ENCODE peak calls at places on chromosomes 3 and 15, in eight cellular contexts. L, D, G, C, R, N, J and I are unnamed samples. For H3K36me3, the result is how much of the 10 kb centered on the place peaks cover.

GRCh38 chr15:59349715-59350420 is 22.8 kb downstream of the MYO1E start:
- DNase-seq in L (no peak), D (no peak), G (peak), C (peak), R (peak), N (peak), J (peak), I (no peak)

GRCh38 chr15:90191795-90192494 is 9.2 kb upstream of the SEMA4B start:
- DNase-seq in L (no peak), D (peak), G (peak), C (no peak), R (no peak), N (peak), J (peak), I (peak)

GRCh38 chr3:184459355-184459754 is 79.5 kb downstream of the CHRD start:
- DNase-seq in L (no peak), D (no peak), G (peak), C (peak), R (no peak), N (no peak), J (no peak), I (no peak)

GRCh38 chr3:102529452-102529851 is 94.6 kb downstream of the ZPLD1 start:
- DNase-seq in L (peak), D (no peak), G (peak), C (peak), R (peak), N (peak), J (peak), I (peak)

GRCh38 chr15:95624616-95625361 is 705.7 kb upstream of the NR2F2 start:
- DNase-seq in L (no peak), D (no peak), G (no peak), C (no peak), R (no peak), N (no peak), J (no peak), I (no peak)

GRCh38 chr3:80424951-80425350 is 657.2 kb upstream of the ROBO1 start:
- DNase-seq in L (no peak), D (no peak), G (no peak), C (no peak), R (no peak), N (no peak), J (no peak), I (no peak)

GRCh38 chr15:58495836-58496501 is 64.2 kb downstream of the LIPC start:
- DNase-seq in L (no peak), D (no peak), G (no peak), C (no peak), R (no peak), N (no peak), J (no peak), I (no peak)

GRCh38 chr3:128590948-128591347 is 59.7 kb downstream of the RPN1 start:
- DNase-seq in L (peak), D (no peak), G (no peak), C (peak), R (peak), N (no peak), J (no peak), I (no peak)

GRCh38 chr3:177236704-177237103 is 39.4 kb upstream of the TBL1XR1 start:
- DNase-seq in L (no peak), D (no peak), G (no peak), C (peak), R (no peak), N (no peak), J (no peak), I (no peak)

GRCh38 chr3:55191911-55192787 is 264.3 kb upstream of the LRTM1 start:
- DNase-seq in L (no peak), D (no peak), G (no peak), C (peak), R (no peak), N (no peak), J (no peak), I (no peak)

GRCh38 chr3:104437891-104438290 is 928.8 kb upstream of the ALCAM start:
- DNase-seq in L (peak), D (no peak), G (no peak), C (peak), R (peak), N (no peak), J (no peak), I (no peak)

GRCh38 chr3:107468782-107469181 is 54.0 kb upstream of the BBX start:
- DNase-seq in L (no peak), D (no peak), G (no peak), C (no peak), R (peak), N (no peak), J (no peak), I (no peak)

GRCh38 chr3:66572938-66573710 is 72.3 kb upstream of the LRIG1 start:
- DNase-seq in L (peak), D (no peak), G (peak), C (no peak), R (peak), N (peak), J (peak), I (peak)

GRCh38 chr3:144821583-144821982 is 850.0 kb downstream of the DIPK2A start:
- DNase-seq in L (no peak), D (no peak), G (no peak), C (no peak), R (no peak), N (no peak), J (no peak), I (no peak)

GRCh38 chr15:74227968-74228722 is 8.0 kb upstream of the CCDC33 start:
- DNase-seq in L (no peak), D (no peak), G (no peak), C (no peak), R (no peak), N (no peak), J (no peak), I (no peak)

GRCh38 chr3:89957461-89957860 is 850.0 kb downstream of the EPHA3 start:
- DNase-seq in L (no peak), D (no peak), G (no peak), C (no peak), R (no peak), N (no peak), J (no peak), I (no peak)

GRCh38 chr15:66779331-66780009 is 77.4 kb downstream of the SMAD6 start:
- DNase-seq in L (no peak), D (no peak), G (no peak), C (no peak), R (no peak), N (peak), J (no peak), I (no peak)

GRCh38 chr15:72554471-72555425 is 80.6 kb downstream of the ARIH1 start:
- DNase-seq in L (no peak), D (no peak), G (no peak), C (peak), R (no peak), N (no peak), J (no peak), I (no peak)

GRCh38 chr15:26838742-26839460 is 28.0 kb upstream of the GABRA5 start:
- DNase-seq in L (peak), D (no peak), G (no peak), C (peak), R (peak), N (peak), J (peak), I (peak)

GRCh38 chr15:74610302-74610951 is 5.2 kb upstream of the CLK3 start:
- DNase-seq in L (no peak), D (no peak), G (no peak), C (no peak), R (no peak), N (peak), J (peak), I (no peak)

GRCh38 chr15:71275098-71275497 is 159.8 kb downstream of the THSD4 start:
- DNase-seq in L (no peak), D (no peak), G (no peak), C (peak), R (no peak), N (no peak), J (no peak), I (no peak)

GRCh38 chr3:123112232-123112631 is 45.4 kb downstream of the PDIA5 start:
- DNase-seq in L (no peak), D (no peak), G (no peak), C (no peak), R (no peak), N (no peak), J (no peak), I (no peak)

GRCh38 chr15:99536422-99537033 is 29.3 kb upstream of the MEF2A start:
- DNase-seq in L (no peak), D (no peak), G (peak), C (peak), R (no peak), N (no peak), J (no peak), I (no peak)

GRCh38 chr3:41508063-41508696 is 308.9 kb downstream of the CTNNB1 start:
- DNase-seq in L (no peak), D (no peak), G (peak), C (peak), R (peak), N (no peak), J (no peak), I (no peak)
- TF ChIP-seq CTCF in L (peak), D (peak), G (no peak), C (peak), R (peak), N (no peak), J (peak), I (peak)

GRCh38 chr15:25735550-25736384 is 127.4 kb downstream of the ATP10A start:
- DNase-seq in L (no peak), D (no peak), G (no peak), C (no peak), R (no peak), N (no peak), J (no peak), I (no peak)
- TF ChIP-seq EZH2phosphoT487 in L (no peak), D (no peak), G (no peak), C (no peak), R (no peak), N (no peak), J (no peak), I (no peak)

DNA sequence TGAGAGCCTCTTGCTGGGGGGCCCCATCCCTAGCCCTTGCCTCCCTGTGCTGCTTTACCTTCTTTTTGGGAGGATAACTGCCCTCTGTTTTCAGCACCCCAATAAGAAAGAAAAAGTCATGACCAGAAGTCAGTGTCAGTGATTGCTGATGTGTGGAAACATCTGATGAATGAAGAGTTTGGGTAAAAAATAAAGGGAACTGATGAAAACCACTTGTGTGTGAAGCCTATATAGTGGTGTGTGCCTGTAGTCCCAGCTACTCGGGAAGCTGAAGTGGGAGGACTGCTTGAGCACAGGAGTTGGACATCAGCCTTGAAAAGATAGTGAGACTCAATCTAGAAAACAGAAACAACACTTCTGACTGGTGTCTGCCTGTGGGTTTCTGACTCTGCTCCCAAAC is 9.8 kb upstream of the CELSR3 start:
- DNase-seq in L (no peak), D (no peak), G (no peak), C (no peak), R (no peak), N (no peak), J (no peak), I (no peak)
- H3K36me3 ChIP-seq in L (under half), D (under half), G (under half), C (under half), R (under half), N (under half), J (under half), I (under half)

GRCh38 chr3:126084667-126085180 is 800 bp upstream of the SLC41A3 start:
- DNase-seq in L (no peak), D (no peak), G (no peak), C (no peak), R (no peak), N (no peak), J (no peak), I (no peak)
- TF ChIP-seq CTCF in L (no peak), D (no peak), G (no peak), C (no peak), R (no peak), N (no peak), J (no peak), I (no peak)

DNA sequence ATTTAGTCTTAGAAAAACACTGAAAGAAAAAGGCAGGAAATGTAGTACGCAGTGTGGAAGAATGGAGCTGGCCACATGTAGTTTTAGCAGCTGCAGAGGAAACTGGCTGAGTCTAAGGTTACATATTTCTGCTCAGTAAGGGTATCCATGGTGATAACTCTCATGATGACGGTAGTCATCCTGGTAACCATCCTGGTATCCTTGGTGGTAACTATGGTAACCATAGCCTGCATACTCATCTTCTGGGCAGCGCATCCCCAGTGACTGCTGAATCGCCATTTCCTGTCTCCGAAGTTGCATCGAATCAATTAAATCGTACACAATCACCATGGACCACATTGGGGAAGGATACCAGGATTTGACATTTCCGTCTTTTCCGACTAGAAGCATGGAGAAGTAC is 35.7 kb downstream of the CCDC80 start:
- DNase-seq in L (no peak), D (no peak), G (no peak), C (peak), R (peak), N (no peak), J (peak), I (no peak)
- TF ChIP-seq EZH2phosphoT487 in L (no peak), D (no peak), G (no peak), C (no peak), R (no peak), N (no peak), J (no peak), I (no peak)

DNA sequence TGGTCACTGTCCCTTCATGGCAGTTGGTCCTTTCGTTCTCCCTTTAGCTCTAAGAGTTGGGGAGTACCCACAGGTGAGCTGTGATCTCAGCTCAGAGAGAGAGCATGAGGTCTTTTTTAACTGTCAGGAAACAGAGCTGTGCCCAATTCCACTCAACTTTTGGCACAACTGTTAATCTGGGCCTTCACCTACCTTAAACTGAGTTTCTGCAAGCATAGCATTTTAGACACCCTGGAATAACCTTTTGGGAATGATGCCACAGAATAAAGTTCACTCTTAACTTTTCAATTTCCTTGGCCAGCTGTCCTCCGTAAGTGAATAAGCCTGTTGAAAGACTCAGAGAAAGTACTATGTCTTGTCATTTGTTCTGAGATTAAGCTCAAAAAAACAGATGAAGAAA is 35.9 kb downstream of the TUBGCP4 start:
- DNase-seq in L (no peak), D (no peak), G (no peak), C (no peak), R (no peak), N (no peak), J (no peak), I (no peak)
- H3K36me3 ChIP-seq in L (under half), D (under half), G (half or more), C (half or more), R (half or more), N (under half), J (half or more), I (half or more)

GRCh38 chr15:75659928-75660645 is 12.4 kb downstream of the SNX33 start:
- DNase-seq in L (no peak), D (no peak), G (no peak), C (no peak), R (no peak), N (no peak), J (peak), I (no peak)
- TF ChIP-seq CTCF in L (no peak), D (no peak), G (no peak), C (no peak), R (no peak), N (no peak), J (no peak), I (no peak)

DNA sequence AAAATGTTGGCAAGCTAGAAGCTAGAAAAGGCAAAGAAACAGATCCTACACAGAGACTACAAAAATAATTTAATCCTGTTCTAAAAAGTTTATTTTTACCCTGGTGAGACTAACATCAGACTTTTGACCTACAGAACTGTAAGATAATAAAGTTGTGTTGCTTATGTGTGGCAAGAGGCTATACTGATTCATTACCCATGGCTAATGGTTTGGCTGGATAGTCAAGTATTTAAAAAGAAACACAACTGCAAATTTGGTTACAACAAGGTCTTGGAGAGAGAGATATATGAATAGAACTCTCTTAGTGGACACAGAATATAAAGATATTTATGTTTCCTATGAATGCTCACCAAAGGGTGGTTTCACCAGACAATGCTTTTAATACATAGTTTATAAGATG is 364.2 kb upstream of the PLSCR5 start:
- DNase-seq in L (no peak), D (no peak), G (no peak), C (no peak), R (no peak), N (no peak), J (no peak), I (no peak)
- TF ChIP-seq EZH2phosphoT487 in L (no peak), D (no peak), G (no peak), C (no peak), R (no peak), N (no peak), J (no peak), I (no peak)